ENCODE peak calls at places on chromosomes 13 and 19, in four cellular contexts. H, R, V and I are unnamed samples.

GRCh38 chr13:72643339-72643989 is 84.0 kb downstream of the MZT1 start:
- DNase-seq in H (peak), R (peak), V (no peak), I (peak)

GRCh38 chr19:28605501-28606268 is 607.3 kb downstream of the UQCRFS1 start:
- DNase-seq in H (no peak), R (peak), V (no peak), I (no peak)

GRCh38 chr13:99959538-99960230 is 11.9 kb downstream of the ZIC5 start:
- DNase-seq in H (no peak), R (no peak), V (no peak), I (no peak)

GRCh38 chr13:25973085-25973484 is 78.7 kb downstream of the SHISA2 start:
- DNase-seq in H (no peak), R (no peak), V (no peak), I (no peak)

GRCh38 chr19:41219924-41220567 is 1.0 kb downstream of the AXL start:
- DNase-seq in H (peak), R (no peak), V (no peak), I (peak)

GRCh38 chr13:112616586-112617381 is 28.8 kb upstream of the TUBGCP3 start:
- DNase-seq in H (peak), R (peak), V (peak), I (peak)

GRCh38 chr19:39951686-39952085 is 17.3 kb upstream of the FCGBP start:
- DNase-seq in H (peak), R (no peak), V (no peak), I (peak)

GRCh38 chr13:92345627-92346026 is 881.0 kb upstream of the GPC6 start:
- DNase-seq in H (no peak), R (no peak), V (no peak), I (no peak)

GRCh38 chr19:31139871-31140505 is 209.2 kb downstream of the TSHZ3 start:
- DNase-seq in H (peak), R (peak), V (no peak), I (peak)

GRCh38 chr19:43482193-43482592 is 16.8 kb upstream of the LYPD3 start:
- DNase-seq in H (no peak), R (peak), V (no peak), I (no peak)

GRCh38 chr13:111483621-111483987 is 163.2 kb downstream of the TEX29 start:
- DNase-seq in H (no peak), R (no peak), V (no peak), I (no peak)

GRCh38 chr19:46606681-46607440 is 5.7 kb downstream of the CALM3 start:
- DNase-seq in H (no peak), R (no peak), V (no peak), I (no peak)

GRCh38 chr13:98217597-98217996 is 40.5 kb upstream of the RNF113B start:
- DNase-seq in H (no peak), R (no peak), V (no peak), I (no peak)

GRCh38 chr13:32261567-32261966 is 53.6 kb downstream of the ZAR1L start:
- DNase-seq in H (peak), R (peak), V (no peak), I (peak)

GRCh38 chr19:11205939-11206570 is 8.7 kb upstream of the KANK2 start:
- DNase-seq in H (no peak), R (no peak), V (no peak), I (no peak)

GRCh38 chr13:91184244-91184926 is 163.1 kb upstream of the MIR17HG start:
- DNase-seq in H (no peak), R (no peak), V (no peak), I (peak)

GRCh38 chr13:43232144-43232840 is 208.9 kb downstream of the DNAJC15 start:
- DNase-seq in H (no peak), R (no peak), V (no peak), I (no peak)

GRCh38 chr13:50355797-50356196 is 340.6 kb downstream of the KCNRG start:
- DNase-seq in H (no peak), R (no peak), V (no peak), I (no peak)

GRCh38 chr13:28340272-28340793 is 154.6 kb downstream of the FLT1 start:
- DNase-seq in H (peak), R (no peak), V (no peak), I (peak)

GRCh38 chr19:35105047-35105410 is 10.6 kb upstream of the FXYD3 start:
- DNase-seq in H (no peak), R (no peak), V (no peak), I (no peak)

GRCh38 chr19:42249769-42250168 is 5.2 kb downstream of the ERF start:
- DNase-seq in H (no peak), R (no peak), V (no peak), I (no peak)

GRCh38 chr19:17170538-17171297 is 44.4 kb upstream of the USE1 start:
- DNase-seq in H (no peak), R (peak), V (no peak), I (peak)

GRCh38 chr19:57829316-57829715 is 783 bp upstream of the ZNF587B start:
- DNase-seq in H (peak), R (peak), V (no peak), I (peak)

GRCh38 chr19:12202250-12202649 is 39.4 kb downstream of the ZNF136 start:
- DNase-seq in H (no peak), R (peak), V (peak), I (no peak)

GRCh38 chr13:80454245-80454644 is 113.3 kb upstream of the SPRY2 start:
- DNase-seq in H (peak), R (peak), V (no peak), I (no peak)

GRCh38 chr19:294341-294818 is 3.2 kb upstream of the PLPP2 start:
- DNase-seq in H (peak), R (peak), V (peak), I (peak)
- H3K23ac ChIP-seq in H (peak), R (no peak), V (no peak), I (no peak)

GRCh38 chr13:20993661-20994440 is 67.5 kb downstream of the LATS2 start:
- DNase-seq in H (peak), R (no peak), V (no peak), I (peak)

GRCh38 chr13:20990910-20991525 is 70.4 kb downstream of the LATS2 start:
- DNase-seq in H (no peak), R (no peak), V (no peak), I (no peak)

GRCh38 chr13:20989883-20990282 is 71.5 kb downstream of the LATS2 start:
- DNase-seq in H (no peak), R (no peak), V (no peak), I (no peak)

GRCh38 chr13:20993211-20993610 is 68.2 kb downstream of the LATS2 start:
- DNase-seq in H (no peak), R (no peak), V (no peak), I (no peak)

DNA sequence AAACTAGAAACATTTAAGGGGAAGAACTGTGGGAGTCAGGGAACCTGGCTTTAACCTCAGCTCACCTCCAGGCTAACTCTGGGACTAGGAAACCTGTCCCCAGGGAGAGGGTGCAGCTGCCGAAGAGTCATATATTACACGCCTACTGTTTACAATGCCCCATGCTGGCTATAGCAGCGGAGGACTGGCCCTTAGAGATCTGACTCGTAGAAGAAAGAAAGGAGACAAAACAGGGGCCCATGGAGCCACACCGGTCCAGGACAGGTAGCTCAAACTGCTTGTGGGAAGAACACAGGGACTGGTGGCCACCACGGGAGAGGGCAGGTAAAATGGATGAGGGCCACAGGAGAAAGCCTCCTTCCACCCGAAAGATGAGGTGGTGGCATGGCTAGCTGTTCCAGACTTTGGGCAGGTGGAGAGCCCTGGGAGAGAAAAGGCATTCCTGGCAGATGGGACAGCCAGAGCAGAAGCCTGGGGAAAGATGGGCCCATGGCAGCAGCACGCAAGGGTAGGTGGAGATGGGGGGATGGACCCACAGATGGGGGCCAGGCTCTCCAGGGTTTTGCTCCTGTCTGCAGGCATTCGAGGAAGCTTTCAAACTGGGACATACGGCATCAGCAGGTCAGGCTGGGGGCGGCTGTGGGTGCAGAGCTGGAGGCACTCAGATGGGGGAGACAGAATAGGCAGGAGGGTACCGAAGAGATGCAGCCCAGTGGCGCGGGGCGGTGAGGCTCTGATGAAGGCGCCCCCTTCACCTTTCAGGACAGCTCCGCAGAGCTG is 69.5 kb downstream of the LATS2 start:
- DNase-seq in H (no peak), R (no peak), V (no peak), I (no peak)
- H3K27ac ChIP-seq in H (no peak), R (no peak), V (no peak), I (no peak)

DNA sequence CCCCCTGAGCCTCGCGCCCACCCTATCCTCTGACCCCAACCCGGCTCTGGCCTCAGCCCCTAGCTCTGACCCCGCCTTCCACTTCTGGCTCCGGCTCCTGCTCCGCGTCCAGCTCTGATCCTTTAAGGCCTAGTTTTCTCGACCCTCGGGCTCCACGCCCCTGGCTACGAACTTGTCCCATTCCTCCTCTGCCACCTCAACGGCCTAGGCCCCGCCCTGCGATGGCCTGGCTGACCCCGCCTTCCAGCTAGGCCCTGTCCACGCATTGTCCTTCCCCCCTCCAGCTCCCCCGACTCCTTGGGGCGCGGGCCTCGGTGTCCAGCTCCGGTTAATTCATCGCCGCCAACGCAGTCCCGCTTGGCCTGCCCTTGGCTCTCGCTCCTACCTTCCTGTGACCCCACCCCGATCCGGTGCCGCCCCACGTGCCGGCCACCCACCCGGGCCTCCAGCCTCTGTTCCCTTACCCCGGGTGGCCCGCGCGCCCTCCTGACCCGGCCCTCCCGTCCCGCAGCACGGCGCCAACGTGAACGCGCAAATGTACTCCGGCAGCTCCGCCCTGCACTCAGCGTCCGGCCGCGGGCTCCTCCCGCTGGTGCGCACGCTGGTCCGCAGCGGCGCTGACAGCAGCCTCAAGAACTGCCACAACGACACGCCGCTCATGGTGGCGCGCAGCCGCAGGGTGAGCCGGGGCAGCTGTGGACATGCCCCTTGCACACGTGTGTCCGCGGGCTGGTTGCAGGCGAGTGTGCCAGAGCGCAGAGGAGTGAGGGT is 9.4 kb downstream of the BCL3 start:
- DNase-seq in H (peak), R (peak), V (peak), I (peak)
- H3K23ac ChIP-seq in H (peak), R (no peak), V (no peak), I (peak)

GRCh38 chr19:13208131-13208963 is 58.1 kb downstream of the IER2 start:
- DNase-seq in H (peak), R (peak), V (no peak), I (no peak)
- H3K27ac ChIP-seq in H (peak), R (no peak), V (no peak), I (no peak)

GRCh38 chr19:54489341-54489740 is 13.3 kb upstream of the LAIR2 start:
- DNase-seq in H (no peak), R (peak), V (no peak), I (no peak)

GRCh38 chr19:54492568-54492967 is 10.1 kb upstream of the LAIR2 start:
- DNase-seq in H (no peak), R (no peak), V (no peak), I (no peak)

GRCh38 chr19:54489766-54490165 is 12.9 kb upstream of the LAIR2 start:
- DNase-seq in H (no peak), R (peak), V (no peak), I (no peak)

DNA sequence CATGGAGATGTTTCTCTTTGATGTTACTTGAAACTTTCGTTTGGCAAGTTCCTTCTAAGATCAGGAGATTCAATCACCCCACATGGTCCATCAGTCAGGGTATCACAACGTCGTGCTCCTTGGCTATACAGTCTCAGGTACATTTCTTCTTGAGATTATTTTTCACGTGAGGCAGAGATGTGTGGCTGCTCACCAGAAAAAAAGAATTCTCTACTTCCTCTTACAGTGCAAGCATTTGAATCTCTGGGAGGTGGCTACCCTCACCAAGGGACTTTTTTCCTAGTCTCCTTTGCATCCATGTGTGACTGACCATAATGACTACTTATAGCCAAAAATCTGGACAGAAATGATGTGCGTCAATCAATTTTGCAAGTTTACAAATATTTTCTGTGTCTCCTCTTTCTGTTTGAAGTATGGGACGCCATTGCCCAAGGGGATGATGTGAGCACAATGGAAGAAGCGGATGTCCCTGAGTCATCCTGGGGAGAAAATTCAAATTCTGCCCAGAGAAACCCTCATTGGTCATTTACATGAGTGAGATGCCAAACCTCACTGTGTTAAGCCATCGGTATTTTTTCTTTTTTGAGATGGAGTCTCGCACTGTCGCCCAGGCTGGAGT is 8.6 kb upstream of the LAIR2 start:
- DNase-seq in H (no peak), R (peak), V (no peak), I (no peak)
- H3K23ac ChIP-seq in H (no peak), R (no peak), V (no peak), I (no peak)

DNA sequence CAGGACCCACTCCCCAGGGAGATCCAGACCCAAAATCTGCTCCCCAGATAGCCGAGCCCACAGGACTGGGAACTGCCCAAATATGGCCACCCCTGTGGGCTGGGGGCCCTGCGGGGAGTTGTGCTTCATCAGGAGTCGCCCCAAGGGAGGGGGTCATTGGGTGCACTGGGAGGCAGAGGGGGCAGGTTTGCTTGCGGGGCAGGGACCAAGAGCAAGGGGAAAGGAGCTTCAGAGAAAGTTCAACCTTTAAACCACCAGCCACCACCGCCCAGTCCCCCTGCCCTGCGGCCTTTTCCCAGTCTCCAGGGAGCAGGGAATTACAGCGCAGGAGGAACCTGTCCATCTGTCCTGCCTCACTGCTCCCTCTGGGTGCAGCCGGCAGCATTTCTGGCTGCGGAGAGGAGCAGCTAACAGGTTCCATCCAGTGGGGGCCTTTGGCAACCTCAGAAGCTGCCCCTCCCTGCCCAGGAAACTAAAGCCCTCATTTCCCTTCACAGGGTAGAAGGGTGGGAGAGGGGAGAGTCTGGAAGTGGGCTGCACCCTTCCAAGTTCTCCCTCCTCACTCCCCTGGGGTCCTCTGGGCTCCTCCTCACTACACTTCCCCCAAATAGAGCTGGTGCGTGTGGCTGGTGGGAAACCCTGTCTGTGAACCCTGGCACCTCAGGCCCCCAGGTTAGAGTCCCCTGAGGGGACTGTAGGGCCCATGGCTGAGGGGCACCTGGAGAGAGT is 13.8 kb upstream of the ASF1B start:
- DNase-seq in H (no peak), R (peak), V (no peak), I (no peak)
- H3K27ac ChIP-seq in H (no peak), R (no peak), V (no peak), I (no peak)

DNA sequence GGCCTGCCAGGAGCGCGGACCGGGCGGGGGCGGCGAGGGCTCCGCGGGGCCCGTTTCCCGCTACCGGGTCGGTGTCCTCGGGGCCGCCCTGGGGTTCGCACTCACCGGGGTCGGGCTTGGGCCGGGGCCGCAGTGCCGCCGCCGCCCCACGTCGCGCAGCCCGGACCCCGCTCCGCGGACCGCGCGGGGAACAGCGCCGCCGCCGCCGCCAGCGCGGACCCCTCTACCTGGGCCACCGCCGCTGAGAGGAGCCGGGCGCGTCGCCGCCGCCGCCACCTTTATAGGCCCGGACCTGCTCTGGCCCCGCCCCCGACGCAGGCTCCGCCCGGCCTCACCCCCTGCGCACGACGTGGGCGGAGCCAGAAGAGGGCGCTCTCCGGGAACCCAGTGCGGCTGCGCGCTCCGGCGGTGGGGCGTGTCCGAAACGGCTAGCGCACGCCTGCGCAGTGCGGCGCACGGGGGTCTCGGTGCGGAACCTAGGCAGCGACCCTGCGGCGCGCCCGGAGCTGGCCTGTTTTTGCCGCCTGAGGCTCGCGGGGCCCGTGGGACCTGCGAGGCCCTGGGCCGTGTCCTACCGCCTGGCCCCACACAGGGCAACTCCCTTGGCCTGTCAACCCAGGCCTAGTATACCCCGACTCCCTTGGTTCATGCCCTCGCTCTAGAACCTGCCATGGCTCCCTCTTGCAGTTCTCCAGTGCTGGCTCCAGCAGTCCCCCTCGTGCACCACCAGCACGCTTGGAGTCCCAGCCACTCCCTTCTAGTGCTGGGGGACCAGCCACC is at the start of gene MKNK2:
- DNase-seq in H (peak), R (peak), V (peak), I (peak)
- H3K23ac ChIP-seq in H (peak), R (no peak), V (no peak), I (peak)